ENCODE peak calls at places on chromosomes 13 and 19, in seven cellular contexts. One of them, this sample, is unnamed.

GRCh38 chr13:66665991-66666390 is 564.1 kb downstream of the PCDH9 start:
- DNase-seq in H1: no peak
- DNase-seq in K562: no peak
- DNase-seq in HepG2: no peak
- DNase-seq in GM12878: no peak
- DNase-seq in HEK293T: peak; percentile 55
- DNase-seq in HCT116: no peak
- DNase-seq in this sample: peak; percentile 14

GRCh38 chr13:33204130-33204927 is 81.2 kb downstream of the STARD13 start:
- DNase-seq in GM12878: peak; percentile 78
- DNase-seq in H1: no peak
- DNase-seq in HCT116: no peak
- DNase-seq in HEK293T: no peak
- DNase-seq in K562: no peak
- DNase-seq in HepG2: no peak
- DNase-seq in this sample: no peak

GRCh38 chr13:24161980-24162517 is 1.5 kb downstream of the SPATA13 start:
- DNase-seq in GM12878: no peak
- DNase-seq in HCT116: no peak
- DNase-seq in K562: no peak
- DNase-seq in HepG2: no peak
- DNase-seq in HEK293T: no peak
- DNase-seq in H1: no peak
- DNase-seq in this sample: no peak

GRCh38 chr19:46394398-46394797 is 19.0 kb downstream of the CCDC8 start:
- DNase-seq in HEK293T: no peak
- DNase-seq in HepG2: no peak
- DNase-seq in GM12878: no peak
- DNase-seq in H1: no peak
- DNase-seq in HCT116: no peak
- DNase-seq in K562: no peak
- DNase-seq in this sample: no peak

GRCh38 chr19:51507209-51507608 is 5.6 kb upstream of the SIGLEC12 start:
- DNase-seq in K562: peak; percentile 35
- DNase-seq in GM12878: no peak
- DNase-seq in H1: no peak
- DNase-seq in HCT116: no peak
- DNase-seq in HEK293T: no peak
- DNase-seq in HepG2: no peak
- DNase-seq in this sample: no peak

GRCh38 chr19:13077233-13077632 is 25.4 kb downstream of the LYL1 start:
- DNase-seq in HepG2: no peak
- DNase-seq in HEK293T: no peak
- DNase-seq in K562: no peak
- DNase-seq in HCT116: no peak
- DNase-seq in H1: no peak
- DNase-seq in GM12878: no peak
- DNase-seq in this sample: no peak

GRCh38 chr13:47809411-47809810 is 191.7 kb downstream of the SUCLA2 start:
- DNase-seq in HEK293T: no peak
- DNase-seq in K562: no peak
- DNase-seq in HepG2: no peak
- DNase-seq in H1: no peak
- DNase-seq in GM12878: no peak
- DNase-seq in HCT116: no peak
- DNase-seq in this sample: no peak

GRCh38 chr19:47644743-47645499 is 36.0 kb downstream of the BICRA start:
- DNase-seq in GM12878: no peak
- DNase-seq in H1: no peak
- DNase-seq in HepG2: no peak
- DNase-seq in K562: no peak
- DNase-seq in HCT116: no peak
- DNase-seq in HEK293T: no peak
- DNase-seq in this sample: no peak

GRCh38 chr13:67227131-67227983 is 2.8 kb downstream of the PCDH9 start:
- DNase-seq in GM12878: no peak
- DNase-seq in HCT116: no peak
- DNase-seq in K562: no peak
- DNase-seq in H1: no peak
- DNase-seq in HEK293T: no peak
- DNase-seq in HepG2: no peak
- DNase-seq in this sample: no peak

GRCh38 chr13:105878119-105878518 is 657.3 kb downstream of the EFNB2 start:
- DNase-seq in K562: no peak
- DNase-seq in HepG2: no peak
- DNase-seq in H1: no peak
- DNase-seq in GM12878: no peak
- DNase-seq in HEK293T: no peak
- DNase-seq in HCT116: no peak
- DNase-seq in this sample: no peak

GRCh38 chr19:55086730-55087541 is 11.3 kb downstream of the EPS8L1 start:
- DNase-seq in HEK293T: no peak
- DNase-seq in H1: peak; percentile 99
- DNase-seq in K562: no peak
- DNase-seq in GM12878: no peak
- DNase-seq in HepG2: no peak
- DNase-seq in HCT116: no peak
- DNase-seq in this sample: peak; percentile 99

GRCh38 chr13:83215627-83216026 is 666.6 kb downstream of the SLITRK1 start:
- DNase-seq in HEK293T: no peak
- DNase-seq in H1: no peak
- DNase-seq in GM12878: no peak
- DNase-seq in K562: no peak
- DNase-seq in HCT116: no peak
- DNase-seq in HepG2: no peak
- DNase-seq in this sample: no peak

DNA sequence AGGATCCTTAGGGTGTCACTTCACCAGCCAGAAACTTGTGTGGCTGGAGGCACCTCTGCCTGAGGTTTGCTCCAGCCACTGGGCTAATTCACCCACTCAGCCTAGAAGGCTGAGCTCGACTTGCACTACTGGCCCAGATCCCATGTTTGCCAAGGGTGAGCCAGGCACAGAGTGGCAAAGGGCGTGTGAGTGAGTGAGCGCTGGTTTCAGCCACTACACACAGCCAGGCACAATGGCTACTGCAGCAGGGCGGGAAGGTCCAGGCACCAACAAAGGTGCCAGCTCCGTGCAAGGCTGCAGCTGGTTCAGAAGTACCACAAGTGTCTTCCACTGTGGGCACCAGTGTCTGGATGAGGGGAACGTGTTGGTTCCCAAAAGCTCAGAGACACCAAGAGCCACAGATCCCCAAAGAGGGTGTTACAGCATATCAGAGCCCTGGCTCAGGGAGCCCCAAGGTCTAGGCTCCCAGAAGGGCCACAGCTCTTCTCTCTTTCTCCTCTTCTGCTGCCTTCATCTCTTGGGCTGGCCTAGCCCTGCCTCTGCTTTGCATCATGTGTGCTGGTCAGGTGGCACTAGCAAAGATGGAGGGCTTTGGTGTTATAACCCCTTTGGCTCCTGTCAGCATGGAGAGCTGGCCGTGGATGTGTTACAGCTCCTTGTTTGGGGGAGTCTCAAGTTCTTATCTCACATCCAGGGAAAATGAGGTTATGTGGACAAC is 736.3 kb upstream of the KLHL1 start:
- DNase-seq in HepG2: no peak
- DNase-seq in H1: no peak
- DNase-seq in K562: no peak
- DNase-seq in HCT116: no peak
- DNase-seq in HEK293T: no peak
- DNase-seq in GM12878: no peak
- DNase-seq in this sample: no peak
- TF ChIP-seq SP1 in HepG2: no peak
- TF ChIP-seq SP1 in H1: no peak
- TF ChIP-seq SP1 in K562: no peak
- TF ChIP-seq SP1 in HCT116: no peak
- TF ChIP-seq SP1 in HEK293T: no peak
- TF ChIP-seq SP1 in GM12878: no peak
- TF ChIP-seq SP1 in this sample: no peak

GRCh38 chr13:99086149-99086868 is 108.4 kb upstream of the DOCK9 start:
- DNase-seq in H1: peak; percentile 74
- DNase-seq in HepG2: no peak
- DNase-seq in HCT116: no peak
- DNase-seq in K562: peak; percentile 77
- DNase-seq in GM12878: no peak
- DNase-seq in HEK293T: peak; percentile 59
- DNase-seq in this sample: peak; percentile 49

GRCh38 chr13:99083976-99084375 is 106.1 kb upstream of the DOCK9 start:
- DNase-seq in GM12878: no peak
- DNase-seq in K562: no peak
- DNase-seq in H1: no peak
- DNase-seq in HCT116: no peak
- DNase-seq in HepG2: no peak
- DNase-seq in HEK293T: no peak
- DNase-seq in this sample: no peak

GRCh38 chr13:99085846-99086148 is 107.9 kb upstream of the DOCK9 start:
- DNase-seq in H1: peak; percentile 66
- DNase-seq in HepG2: no peak
- DNase-seq in HEK293T: no peak
- DNase-seq in HCT116: no peak
- DNase-seq in K562: no peak
- DNase-seq in GM12878: no peak
- DNase-seq in this sample: peak; percentile 47

GRCh38 chr13:99086869-99087129 is 108.9 kb upstream of the DOCK9 start:
- DNase-seq in H1: no peak
- DNase-seq in HCT116: no peak
- DNase-seq in HepG2: no peak
- DNase-seq in K562: no peak
- DNase-seq in GM12878: no peak
- DNase-seq in HEK293T: no peak
- DNase-seq in this sample: no peak

DNA sequence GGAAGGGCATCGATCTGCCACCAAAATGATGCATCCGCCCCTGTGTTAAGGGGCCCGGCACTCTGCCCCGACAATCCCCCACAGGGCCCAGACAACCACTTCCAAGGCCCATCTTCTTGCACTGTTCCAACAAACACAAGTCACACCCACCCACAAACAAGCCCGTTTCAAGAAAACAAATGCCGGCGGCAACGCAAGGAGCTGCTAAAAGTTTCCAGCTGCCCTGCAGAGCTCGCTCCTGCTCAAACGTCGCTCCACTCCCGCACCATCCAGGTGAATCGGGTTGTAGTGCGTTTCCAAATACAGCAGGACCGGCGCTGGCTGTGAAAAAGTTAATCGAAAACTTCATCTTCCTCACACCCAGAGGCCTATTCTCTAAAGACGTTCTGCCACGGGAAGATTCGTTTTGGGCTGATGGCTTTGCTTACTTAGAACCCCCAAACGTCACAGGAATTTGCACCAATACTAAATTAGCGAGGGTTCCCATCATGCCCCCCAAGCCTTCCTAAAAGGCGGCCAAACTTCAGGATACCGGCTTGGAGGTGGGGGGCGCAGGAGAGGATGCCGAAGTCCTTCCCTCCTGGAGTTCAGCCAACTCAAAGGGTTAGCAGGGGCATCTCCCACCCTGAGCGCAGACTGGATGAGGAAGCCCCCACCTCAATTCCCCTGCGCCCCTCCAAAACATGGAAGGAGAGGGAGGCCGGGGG is 107.4 kb upstream of the DOCK9 start:
- DNase-seq in H1: peak; percentile 57
- DNase-seq in HCT116: no peak
- DNase-seq in HEK293T: no peak
- DNase-seq in K562: peak; percentile 23
- DNase-seq in GM12878: no peak
- DNase-seq in HepG2: no peak
- DNase-seq in this sample: peak; percentile 30
- TF ChIP-seq SP1 in H1: no peak
- TF ChIP-seq SP1 in HCT116: no peak
- TF ChIP-seq SP1 in HEK293T: no peak
- TF ChIP-seq SP1 in K562: no peak
- TF ChIP-seq SP1 in GM12878: no peak
- TF ChIP-seq SP1 in HepG2: no peak
- TF ChIP-seq SP1 in this sample: no peak

GRCh38 chr19:3407556-3408516 is 41.5 kb downstream of the NFIC start:
- DNase-seq in GM12878: no peak
- DNase-seq in H1: no peak
- DNase-seq in HEK293T: no peak
- DNase-seq in K562: no peak
- DNase-seq in HCT116: no peak
- DNase-seq in HepG2: peak; percentile 39
- DNase-seq in this sample: no peak
- TF ChIP-seq SP1 in GM12878: no peak
- TF ChIP-seq SP1 in H1: no peak
- TF ChIP-seq SP1 in HEK293T: no peak
- TF ChIP-seq SP1 in K562: no peak
- TF ChIP-seq SP1 in HCT116: no peak
- TF ChIP-seq SP1 in HepG2: no peak
- TF ChIP-seq SP1 in this sample: no peak

GRCh38 chr19:52943884-52944643 is 18.6 kb downstream of the ZNF816 start:
- DNase-seq in H1: no peak
- DNase-seq in HCT116: no peak
- DNase-seq in GM12878: no peak
- DNase-seq in HEK293T: no peak
- DNase-seq in K562: no peak
- DNase-seq in HepG2: peak; percentile 28
- DNase-seq in this sample: no peak
- TF ChIP-seq SP1 in H1: no peak
- TF ChIP-seq SP1 in HCT116: no peak
- TF ChIP-seq SP1 in GM12878: no peak
- TF ChIP-seq SP1 in HEK293T: no peak
- TF ChIP-seq SP1 in K562: no peak
- TF ChIP-seq SP1 in HepG2: no peak
- TF ChIP-seq SP1 in this sample: no peak

DNA sequence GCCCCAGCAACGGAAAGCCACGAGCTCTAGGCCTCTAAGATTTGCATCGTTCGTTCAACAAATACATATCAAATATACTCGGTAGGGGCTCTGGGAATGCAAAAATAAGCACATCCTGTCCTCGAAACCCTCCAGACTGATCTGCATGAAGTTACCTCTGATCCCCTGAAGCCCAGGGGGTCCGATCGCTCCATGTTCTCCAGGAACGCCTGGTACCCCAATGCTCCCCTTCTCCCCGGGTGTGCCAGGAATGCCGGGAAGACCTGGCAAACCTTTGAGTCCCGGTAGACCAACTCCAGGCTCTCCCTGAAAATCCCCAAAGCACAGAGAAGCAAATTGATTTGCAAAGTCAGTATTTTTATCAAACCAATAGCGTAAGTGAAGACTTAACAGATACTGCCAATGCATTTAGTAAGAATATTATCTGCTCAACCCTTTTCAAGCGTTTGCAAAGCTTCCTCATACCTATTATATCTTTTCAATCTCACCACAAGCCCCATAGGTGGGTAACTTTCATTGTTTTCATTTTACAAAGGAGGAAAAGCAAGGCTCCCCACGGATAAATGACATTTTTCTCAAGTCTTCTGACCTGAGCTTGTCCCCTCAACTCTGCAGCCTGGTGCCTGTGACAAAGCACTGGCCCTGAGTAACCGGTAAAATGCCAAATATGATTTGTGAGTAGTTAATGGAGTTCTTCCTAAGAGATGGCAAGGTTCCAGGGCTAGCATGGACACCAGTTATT is 127.7 kb downstream of the COL4A1 start:
- DNase-seq in GM12878: no peak
- DNase-seq in H1: no peak
- DNase-seq in K562: no peak
- DNase-seq in HEK293T: no peak
- DNase-seq in HepG2: no peak
- DNase-seq in HCT116: no peak
- DNase-seq in this sample: no peak
- TF ChIP-seq SP1 in GM12878: no peak
- TF ChIP-seq SP1 in H1: no peak
- TF ChIP-seq SP1 in K562: no peak
- TF ChIP-seq SP1 in HEK293T: no peak
- TF ChIP-seq SP1 in HepG2: no peak
- TF ChIP-seq SP1 in HCT116: no peak
- TF ChIP-seq SP1 in this sample: no peak